ENCODE peak calls at places on chromosomes 6 and 20, in ten cellular contexts. H is stimulated activated CD4-positive, alpha-beta T cell treated with anti-CD3 and anti-CD28 coated beads, Interleukin-4, amount 100 ng/mL, for 24 hours; A is activated CD4-positive, alpha-beta T cell treated with anti-CD3 and anti-CD28 coated beads, Interleukin-2, amount 50 U/mL, for 24 hours; J is kidney tubule cell; Z is left ventricle myocardium inferior; X is brain microvascular endothelial cell; K is lung; L is NCI-H1105; F is CD8-positive, alpha-beta T cell; N is NCI-H774. C is an unnamed sample.

GRCh38 chr6:134472661-134473060 is 154.7 kb upstream of the SGK1 start:
- DNase-seq in H (no peak), A (no peak), J (no peak), Z (no peak), X (no peak), K (no peak), L (no peak), F (no peak), N (no peak), C (no peak)

GRCh38 chr6:168404560-168404959 is 36.4 kb upstream of the SMOC2 start:
- DNase-seq in H (no peak), A (no peak), J (no peak), Z (no peak), X (no peak), K (no peak), L (no peak), F (no peak), N (no peak), C (no peak)

GRCh38 chr6:161486903-161487531 is 213.2 kb upstream of the AGPAT4 start:
- DNase-seq in H (no peak), A (no peak), J (peak), Z (no peak), X (no peak), K (no peak), L (no peak), F (no peak), N (no peak), C (no peak)

GRCh38 chr6:23137596-23137995 is 568.2 kb downstream of the HDGFL1 start:
- DNase-seq in H (no peak), A (no peak), J (peak), Z (no peak), X (peak), K (no peak), L (no peak), F (no peak), N (no peak), C (no peak)

GRCh38 chr20:13284830-13285229 is 63.8 kb downstream of the ISM1 start:
- DNase-seq in H (no peak), A (no peak), J (no peak), Z (no peak), X (no peak), K (no peak), L (no peak), F (no peak), N (no peak), C (no peak)

GRCh38 chr6:159939591-159940016 is 29.3 kb upstream of the IGF2R start:
- DNase-seq in H (no peak), A (no peak), J (no peak), Z (peak), X (no peak), K (no peak), L (no peak), F (no peak), N (no peak), C (no peak)

GRCh38 chr6:114364295-114364694 is 21.5 kb upstream of the HS3ST5 start:
- DNase-seq in H (no peak), A (no peak), J (peak), Z (no peak), X (peak), K (no peak), L (no peak), F (no peak), N (no peak), C (peak)

GRCh38 chr6:145728986-145729385 is 6.3 kb downstream of the EPM2A start:
- DNase-seq in H (no peak), A (no peak), J (no peak), Z (no peak), X (no peak), K (no peak), L (no peak), F (no peak), N (no peak), C (no peak)

GRCh38 chr6:137883400-137883888 is 16.4 kb downstream of the TNFAIP3 start:
- DNase-seq in H (no peak), A (no peak), J (peak), Z (peak), X (no peak), K (no peak), L (no peak), F (peak), N (no peak), C (peak)

GRCh38 chr6:105326838-105327745 is 75.8 kb downstream of the PREP start:
- DNase-seq in H (no peak), A (no peak), J (peak), Z (no peak), X (peak), K (no peak), L (peak), F (no peak), N (peak), C (peak)

GRCh38 chr6:36752187-36752885 is 54.7 kb downstream of the RAB44 start:
- DNase-seq in H (peak), A (no peak), J (peak), Z (no peak), X (no peak), K (no peak), L (peak), F (no peak), N (peak), C (no peak)

GRCh38 chr20:62679978-62680589 is 28.6 kb upstream of the NTSR1 start:
- DNase-seq in H (no peak), A (no peak), J (no peak), Z (no peak), X (no peak), K (no peak), L (no peak), F (no peak), N (no peak), C (no peak)

GRCh38 chr6:120354452-120355098 is 979.7 kb downstream of the TBC1D32 start:
- DNase-seq in H (no peak), A (no peak), J (peak), Z (no peak), X (no peak), K (no peak), L (no peak), F (no peak), N (no peak), C (peak)

GRCh38 chr6:158758941-158759479 is 60.2 kb downstream of the EZR start:
- DNase-seq in H (no peak), A (no peak), J (no peak), Z (no peak), X (no peak), K (no peak), L (peak), F (no peak), N (peak), C (peak)

GRCh38 chr20:19851863-19852262 is 93.8 kb downstream of the RIN2 start:
- DNase-seq in H (no peak), A (no peak), J (no peak), Z (no peak), X (no peak), K (no peak), L (no peak), F (no peak), N (no peak), C (no peak)

GRCh38 chr6:15368186-15368585 is 122.3 kb downstream of the JARID2 start:
- DNase-seq in H (no peak), A (no peak), J (no peak), Z (no peak), X (no peak), K (no peak), L (no peak), F (no peak), N (no peak), C (no peak)

GRCh38 chr20:60123096-60123495 is 164.9 kb downstream of the CDH26 start:
- DNase-seq in H (no peak), A (no peak), J (no peak), Z (no peak), X (no peak), K (no peak), L (no peak), F (no peak), N (no peak), C (peak)

GRCh38 chr20:9145142-9145541 is 76.3 kb downstream of the PLCB4 start:
- DNase-seq in H (no peak), A (no peak), J (peak), Z (no peak), X (no peak), K (no peak), L (no peak), F (no peak), N (no peak), C (no peak)

GRCh38 chr6:111599259-111599658 is 6.4 kb downstream of the TRAF3IP2 start:
- DNase-seq in H (no peak), A (no peak), J (no peak), Z (no peak), X (no peak), K (no peak), L (no peak), F (no peak), N (no peak), C (no peak)

GRCh38 chr6:166423051-166423745 is 40.5 kb upstream of the MPC1 start:
- DNase-seq in H (no peak), A (no peak), J (no peak), Z (no peak), X (no peak), K (no peak), L (no peak), F (no peak), N (peak), C (no peak)

GRCh38 chr6:88519227-88520019 is 353.3 kb upstream of the CNR1 start:
- DNase-seq in H (no peak), A (no peak), J (no peak), Z (no peak), X (no peak), K (no peak), L (no peak), F (no peak), N (no peak), C (no peak)

GRCh38 chr6:88141641-88142298 is 24.4 kb downstream of the CNR1 start:
- DNase-seq in H (no peak), A (no peak), J (no peak), Z (no peak), X (no peak), K (no peak), L (no peak), F (no peak), N (no peak), C (no peak)

GRCh38 chr20:24773168-24773567 is 175.9 kb upstream of the CST7 start:
- DNase-seq in H (no peak), A (no peak), J (no peak), Z (no peak), X (no peak), K (no peak), L (no peak), F (no peak), N (no peak), C (peak)

GRCh38 chr20:62782149-62782892 is 14.0 kb upstream of the MRGBP start:
- DNase-seq in H (no peak), A (no peak), J (no peak), Z (no peak), X (no peak), K (no peak), L (no peak), F (no peak), N (no peak), C (no peak)

GRCh38 chr6:14108571-14109410 is 8.8 kb upstream of the CD83 start:
- DNase-seq in H (peak), A (peak), J (no peak), Z (no peak), X (no peak), K (peak), L (no peak), F (no peak), N (no peak), C (no peak)

GRCh38 chr6:33620158-33620583 is 951 bp upstream of the ITPR3 start:
- DNase-seq in H (peak), A (no peak), J (peak), Z (no peak), X (no peak), K (peak), L (peak), F (peak), N (no peak), C (peak)

GRCh38 chr6:119040229-119040628 is 38.2 kb downstream of the FAM184A start:
- DNase-seq in H (no peak), A (no peak), J (peak), Z (no peak), X (no peak), K (peak), L (no peak), F (no peak), N (no peak), C (peak)

GRCh38 chr20:14219801-14220461 is 117.5 kb downstream of the FLRT3 start:
- DNase-seq in H (no peak), A (no peak), J (peak), Z (no peak), X (no peak), K (no peak), L (no peak), F (no peak), N (no peak), C (peak)

GRCh38 chr6:37029249-37029959 is 23.9 kb downstream of the FGD2 start:
- DNase-seq in H (peak), A (no peak), J (peak), Z (peak), X (peak), K (peak), L (peak), F (peak), N (peak), C (peak)

GRCh38 chr20:15446373-15446772 is 1109.0 kb upstream of the FLRT3 start:
- DNase-seq in H (no peak), A (no peak), J (peak), Z (peak), X (no peak), K (no peak), L (peak), F (no peak), N (no peak), C (no peak)

GRCh38 chr6:27617046-27617687 is 144.3 kb upstream of the ZNF184 start:
- DNase-seq in H (no peak), A (no peak), J (peak), Z (no peak), X (peak), K (no peak), L (peak), F (no peak), N (no peak), C (peak)

GRCh38 chr6:107061125-107062020 is 33.4 kb downstream of the MTRES1 start:
- DNase-seq in H (no peak), A (no peak), J (no peak), Z (no peak), X (no peak), K (no peak), L (no peak), F (no peak), N (no peak), C (no peak)

GRCh38 chr6:127539292-127539691 is 20.2 kb upstream of the MTCL3 start:
- DNase-seq in H (no peak), A (no peak), J (peak), Z (no peak), X (no peak), K (no peak), L (peak), F (no peak), N (peak), C (no peak)

GRCh38 chr6:37202788-37203491 is 33.0 kb downstream of the PIM1 start:
- DNase-seq in H (no peak), A (no peak), J (no peak), Z (no peak), X (no peak), K (no peak), L (no peak), F (no peak), N (no peak), C (no peak)

GRCh38 chr6:97870273-97870672 is 587.3 kb upstream of the MMS22L start:
- DNase-seq in H (no peak), A (no peak), J (no peak), Z (no peak), X (no peak), K (no peak), L (no peak), F (no peak), N (no peak), C (no peak)

GRCh38 chr20:50380697-50381040 is 129.5 kb upstream of the PTPN1 start:
- DNase-seq in H (no peak), A (no peak), J (no peak), Z (no peak), X (peak), K (no peak), L (no peak), F (no peak), N (no peak), C (no peak)

GRCh38 chr6:135498178-135498841 is 770 bp upstream of the AHI1 start:
- DNase-seq in H (peak), A (peak), J (peak), Z (peak), X (peak), K (peak), L (peak), F (peak), N (peak), C (peak)

GRCh38 chr6:7721654-7722053 is 4.2 kb upstream of the BMP6 start:
- DNase-seq in H (no peak), A (no peak), J (peak), Z (no peak), X (no peak), K (no peak), L (peak), F (no peak), N (no peak), C (no peak)

GRCh38 chr6:12557760-12558159 is 158.8 kb upstream of the PHACTR1 start:
- DNase-seq in H (no peak), A (no peak), J (peak), Z (no peak), X (no peak), K (no peak), L (no peak), F (no peak), N (no peak), C (no peak)

C was measured in islet precursor cell.